ENCODE peak calls at places on chromosomes 4 and X, in eight cellular contexts. S, M, O, A, X, P, E and L are unnamed samples.

GRCh38 chr4:91031761-91032160 is 904.6 kb downstream of the CCSER1 start:
- DNase-seq in S (no peak), M (no peak), O (no peak), A (no peak), X (no peak), P (no peak), E (no peak), L (no peak)

GRCh38 chr4:8547912-8548730 is 32.1 kb upstream of the GPR78 start:
- DNase-seq in S (no peak), M (no peak), O (no peak), A (no peak), X (peak), P (no peak), E (peak), L (no peak)

GRCh38 chrX:51814066-51814465 is 70.8 kb downstream of the GSPT2 start:
- DNase-seq in S (no peak), M (no peak), O (no peak), A (no peak), X (no peak), P (no peak), E (no peak), L (no peak)

GRCh38 chr4:172654482-172654881 is 514.1 kb upstream of the GALNT7 start:
- DNase-seq in S (no peak), M (no peak), O (no peak), A (no peak), X (no peak), P (no peak), E (no peak), L (no peak)

GRCh38 chrX:5907202-5907601 is 321.5 kb downstream of the NLGN4X start:
- DNase-seq in S (no peak), M (no peak), O (peak), A (no peak), X (no peak), P (no peak), E (no peak), L (no peak)

GRCh38 chr4:6343950-6344408 is 74.3 kb downstream of the WFS1 start:
- DNase-seq in S (peak), M (no peak), O (peak), A (no peak), X (peak), P (no peak), E (peak), L (no peak)

GRCh38 chr4:27057662-27058061 is 197.0 kb downstream of the STIM2 start:
- DNase-seq in S (no peak), M (no peak), O (peak), A (no peak), X (peak), P (no peak), E (no peak), L (no peak)

GRCh38 chr4:75511841-75512240 is 2.4 kb downstream of the RCHY1 start:
- DNase-seq in S (no peak), M (no peak), O (no peak), A (no peak), X (no peak), P (no peak), E (no peak), L (no peak)

GRCh38 chr4:97395980-97396562 is 747.2 kb downstream of the STPG2 start:
- DNase-seq in S (no peak), M (no peak), O (no peak), A (peak), X (peak), P (no peak), E (no peak), L (no peak)

GRCh38 chrX:121579016-121579760 is 531.8 kb downstream of the GLUD2 start:
- DNase-seq in S (no peak), M (no peak), O (peak), A (no peak), X (peak), P (peak), E (no peak), L (no peak)

GRCh38 chr4:153393397-153393796 is 48.9 kb downstream of the MND1 start:
- DNase-seq in S (no peak), M (no peak), O (no peak), A (no peak), X (peak), P (no peak), E (peak), L (no peak)

GRCh38 chr4:145061325-145061920 is 36.6 kb downstream of the ANAPC10 start:
- DNase-seq in S (peak), M (no peak), O (peak), A (peak), X (peak), P (peak), E (peak), L (no peak)

GRCh38 chrX:40130207-40130606 is 32.4 kb upstream of the BCOR start:
- DNase-seq in S (no peak), M (no peak), O (no peak), A (no peak), X (peak), P (no peak), E (peak), L (no peak)

GRCh38 chrX:153880440-153880815 is 5.5 kb downstream of the L1CAM start:
- DNase-seq in S (no peak), M (no peak), O (no peak), A (no peak), X (no peak), P (no peak), E (no peak), L (no peak)

GRCh38 chr4:73707918-73708577 is 32.3 kb upstream of the CXCL8 start:
- DNase-seq in S (peak), M (no peak), O (no peak), A (no peak), X (peak), P (no peak), E (peak), L (peak)

GRCh38 chr4:4574792-4575191 is 32.9 kb upstream of the STX18 start:
- DNase-seq in S (peak), M (no peak), O (no peak), A (no peak), X (peak), P (no peak), E (peak), L (peak)

GRCh38 chrX:47563801-47564315 is 2.9 kb downstream of the ARAF start:
- DNase-seq in S (no peak), M (no peak), O (no peak), A (no peak), X (no peak), P (no peak), E (peak), L (no peak)

GRCh38 chrX:99705696-99706095 is 704.4 kb downstream of the PCDH19 start:
- DNase-seq in S (no peak), M (no peak), O (no peak), A (no peak), X (no peak), P (no peak), E (no peak), L (no peak)

GRCh38 chrX:30642642-30643041 is 10.6 kb upstream of the GK start:
- DNase-seq in S (no peak), M (no peak), O (no peak), A (no peak), X (no peak), P (no peak), E (no peak), L (no peak)

GRCh38 chrX:16140448-16140847 is 17.1 kb downstream of the GRPR start:
- DNase-seq in S (no peak), M (no peak), O (no peak), A (no peak), X (no peak), P (no peak), E (no peak), L (no peak)

GRCh38 chr4:117691572-117692351 is 342.5 kb upstream of the NDST3 start:
- DNase-seq in S (no peak), M (no peak), O (no peak), A (no peak), X (no peak), P (no peak), E (no peak), L (no peak)